ENCODE peak calls at places on chromosomes 12 and 14, in four cellular contexts. F is fibroblast of the aortic adventitia, P is astrocyte of the spinal cord, S is SK-N-SH. Z is an unnamed sample.

GRCh38 chr14:57245941-57246340 is 22.8 kb downstream of the EXOC5 start:
- DNase-seq in F (peak; percentile 34), P (no peak), S (no peak), Z (peak; percentile 7)

GRCh38 chr14:22474730-22475351 is 114.2 kb downstream of the DAD1 start:
- DNase-seq in F (no peak), P (peak; percentile 66), S (no peak), Z (peak; percentile 39)

GRCh38 chr12:121829250-121829918 is 25.6 kb downstream of the SETD1B start:
- DNase-seq in F (no peak), P (no peak), S (no peak), Z (no peak)

GRCh38 chr14:91339606-91340369 is 77.8 kb downstream of the CCDC88C start:
- DNase-seq in F (no peak), P (no peak), S (no peak), Z (no peak)

GRCh38 chr12:106149096-106149784 is 10.5 kb upstream of the NUAK1 start:
- DNase-seq in F (peak; percentile 40), P (peak; percentile 40), S (no peak), Z (peak; percentile 49)

GRCh38 chr12:75706786-75707605 is 195.6 kb upstream of the KRR1 start:
- DNase-seq in F (peak; percentile 91), P (peak; percentile 77), S (peak; percentile 29), Z (peak; percentile 86)

GRCh38 chr12:89893972-89894706 is 185.5 kb upstream of the ATP2B1 start:
- DNase-seq in F (peak; percentile 82), P (peak; percentile 35), S (no peak), Z (peak; percentile 59)

GRCh38 chr12:75961878-75962277 is 69.7 kb downstream of the PHLDA1 start:
- DNase-seq in F (no peak), P (no peak), S (no peak), Z (no peak)

GRCh38 chr14:28761438-28762289 is 4.9 kb upstream of the FOXG1 start:
- DNase-seq in F (no peak), P (peak; percentile 5), S (no peak), Z (no peak)

GRCh38 chr14:23364164-23364571 is 804 bp downstream of the EFS start:
- DNase-seq in F (no peak), P (no peak), S (peak; percentile 81), Z (no peak)

GRCh38 chr12:2267624-2268477 is 215.1 kb downstream of the CACNA1C start:
- DNase-seq in F (peak; percentile 90), P (peak; percentile 26), S (no peak), Z (no peak)

GRCh38 chr12:65856521-65856920 is 32.2 kb downstream of the HMGA2 start:
- DNase-seq in F (no peak), P (no peak), S (no peak), Z (no peak)

GRCh38 chr14:64605926-64606685 is 56.3 kb downstream of the PPP1R36 start:
- DNase-seq in F (no peak), P (no peak), S (no peak), Z (peak; percentile 47)

GRCh38 chr12:78473136-78473535 is 391.4 kb upstream of the SYT1 start:
- DNase-seq in F (peak; percentile 63), P (peak; percentile 35), S (no peak), Z (peak; percentile 66)

GRCh38 chr12:72269491-72269890 is 2.7 kb upstream of the TRHDE start:
- DNase-seq in F (no peak), P (no peak), S (no peak), Z (no peak)

GRCh38 chr12:45282411-45282810 is 66.5 kb downstream of the ANO6 start:
- DNase-seq in F (no peak), P (no peak), S (no peak), Z (no peak)

GRCh38 chr12:116659771-116660481 is 77.9 kb downstream of the SPRING1 start:
- DNase-seq in F (peak; percentile 79), P (peak; percentile 32), S (peak; percentile 24), Z (no peak)

GRCh38 chr14:56716705-56717104 is 93.6 kb downstream of the OTX2 start:
- DNase-seq in F (no peak), P (no peak), S (no peak), Z (no peak)

GRCh38 chr12:100229036-100229635 is 28.5 kb downstream of the ACTR6 start:
- DNase-seq in F (peak; percentile 4), P (no peak), S (no peak), Z (peak; percentile 29)

GRCh38 chr12:30909721-30910350 is 16.7 kb upstream of the TSPAN11 start:
- DNase-seq in F (no peak), P (peak; percentile 41), S (no peak), Z (no peak)

GRCh38 chr12:96120359-96121100 is 73.6 kb upstream of the ELK3 start:
- DNase-seq in F (no peak), P (no peak), S (peak; percentile 43), Z (no peak)

GRCh38 chr12:103560604-103561101 is 26.4 kb upstream of the STAB2 start:
- DNase-seq in F (peak; percentile 95), P (peak; percentile 95), S (no peak), Z (peak; percentile 88)

DNA sequence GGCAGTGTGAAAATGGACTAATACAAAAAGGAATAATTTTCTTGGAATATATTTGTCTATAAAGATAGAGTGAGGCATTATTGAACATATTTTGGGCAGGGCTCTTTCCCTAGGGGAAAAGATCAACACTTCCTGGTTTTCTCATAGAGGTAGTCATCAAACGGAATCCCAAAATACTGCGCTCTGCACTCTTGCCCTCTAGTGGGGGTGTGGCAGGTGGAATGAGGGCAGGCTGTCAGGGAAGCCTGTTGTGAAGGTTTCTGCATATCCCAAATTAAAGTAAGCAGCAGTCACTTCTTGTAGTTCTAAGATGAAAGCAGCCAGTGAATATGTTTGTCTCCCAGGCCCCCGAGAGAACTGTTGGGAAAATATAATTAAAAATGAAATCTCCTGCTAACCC is 666.8 kb upstream of the TMEM132C start:
- DNase-seq in F (no peak), P (no peak), S (no peak), Z (no peak)
- TF ChIP-seq CTCF in F (no peak), P (no peak), S (no peak), Z (no peak)

DNA sequence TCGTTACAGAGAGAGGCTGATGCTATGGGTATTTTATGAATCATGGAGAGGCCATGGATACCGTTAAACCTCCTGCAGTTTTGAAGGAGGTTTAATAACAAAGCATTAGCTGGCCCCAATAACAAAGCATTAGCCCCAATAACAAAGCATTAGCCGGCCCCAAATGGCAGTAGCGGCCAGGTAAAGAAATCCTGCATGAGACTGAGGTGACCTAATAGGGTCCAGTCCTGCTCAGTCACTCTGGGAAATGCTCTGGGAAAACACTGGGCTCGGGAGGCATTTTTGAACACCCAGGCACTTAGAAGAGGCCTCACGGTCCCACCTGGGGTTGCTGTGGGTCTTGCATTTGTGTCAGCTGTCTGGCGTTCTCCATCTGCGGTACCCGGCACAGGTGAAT is 776 bp upstream of the RIN3 start:
- DNase-seq in F (no peak), P (no peak), S (no peak), Z (no peak)
- H3K4me3 ChIP-seq in F (peak overlapping the region; percentile 76), P (peak overlapping the region; percentile 68), S (peak overlapping the region; percentile 60), Z (no peak overlapping the region)

DNA sequence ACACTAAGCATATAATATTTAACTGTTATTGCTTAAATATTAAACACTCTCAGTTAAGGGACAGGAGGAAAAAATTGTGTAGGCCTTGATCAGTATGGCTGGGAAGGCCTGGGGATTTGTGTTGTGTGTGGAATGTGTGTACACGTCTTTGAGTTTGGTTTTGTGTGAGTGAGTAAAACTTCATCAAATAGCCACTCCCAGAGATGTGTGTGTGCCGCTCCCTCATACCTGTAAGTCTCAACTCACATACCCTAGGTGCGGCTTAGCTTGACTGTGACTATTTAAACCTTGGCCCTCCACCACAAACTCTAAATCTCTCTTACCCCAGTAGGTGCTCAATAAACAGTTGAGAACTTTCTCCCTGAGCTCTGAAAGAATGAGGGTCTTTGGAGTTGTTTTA is 64.3 kb downstream of the FLRT2 start:
- DNase-seq in F (no peak), P (no peak), S (no peak), Z (no peak)
- TF ChIP-seq CTCF in F (no peak), P (no peak), S (no peak), Z (no peak)

GRCh38 chr12:110689002-110689600 is at the start of gene HVCN1:
- DNase-seq in F (no peak), P (peak; percentile 9), S (peak; percentile 77), Z (no peak)
- H3K4me3 ChIP-seq in F (peak within 1 kb of the TSS; percentile 59), P (peak within 1 kb of the TSS; percentile 48), S (peak within 1 kb of the TSS; percentile 32), Z (peak within 1 kb of the TSS; percentile 58)

DNA sequence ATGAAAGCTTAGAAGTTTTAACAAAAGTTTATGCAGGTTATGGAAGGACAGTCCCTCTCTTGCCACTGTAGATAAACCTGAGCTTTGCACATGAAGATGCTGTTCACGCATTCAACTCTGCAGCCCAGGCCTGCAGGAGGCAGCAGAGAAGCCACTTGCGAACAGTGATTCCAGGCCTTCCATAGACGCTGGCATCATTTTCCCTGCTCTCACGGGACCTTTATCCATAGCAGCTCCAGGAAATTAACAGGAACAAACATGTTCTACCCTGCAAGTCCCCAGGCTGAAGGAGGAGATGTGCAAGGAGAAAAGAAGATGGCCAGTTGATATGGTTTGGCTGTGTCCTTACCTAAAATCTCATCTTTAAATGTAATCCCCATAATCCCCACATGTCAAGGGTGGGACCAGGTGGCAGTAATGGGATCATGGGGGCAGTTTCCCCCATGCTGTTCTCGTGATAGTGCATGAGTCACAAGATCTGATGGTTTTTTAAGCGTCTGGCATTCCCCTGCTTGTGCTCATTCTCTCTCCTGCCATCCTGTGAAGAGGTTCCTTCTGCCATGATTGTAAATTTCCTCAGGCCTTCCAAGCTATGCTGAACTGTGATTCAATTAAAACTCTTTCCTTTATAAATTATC is 2.0 kb downstream of the ERP27 start:
- DNase-seq in F (no peak), P (no peak), S (no peak), Z (no peak)
- TF ChIP-seq CTCF in F (no peak), P (peak; percentile 20), S (peak; percentile 47), Z (peak; percentile 18)

DNA sequence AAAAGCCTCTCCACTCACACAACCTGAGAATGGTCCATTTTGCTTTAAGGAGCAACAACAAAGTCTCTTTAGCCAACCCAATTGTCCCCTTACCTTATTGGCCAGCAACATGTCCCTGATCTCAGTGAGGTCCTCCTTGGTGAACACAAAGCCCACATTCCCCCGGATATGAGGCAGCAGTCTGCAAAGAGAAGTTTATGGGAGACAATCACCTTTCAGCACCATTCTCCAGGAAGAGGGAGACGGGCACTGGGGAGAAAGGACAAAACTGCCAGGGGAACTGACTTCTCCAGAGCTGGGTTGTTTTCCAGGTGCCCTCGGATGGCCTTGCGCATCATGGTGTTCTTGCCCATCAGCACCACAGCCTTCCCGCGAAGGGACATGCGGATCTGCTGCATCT is 1.9 kb downstream of the RPLP0 start:
- DNase-seq in F (no peak), P (no peak), S (no peak), Z (no peak)
- H3K4me3 ChIP-seq in F (peak overlapping the region; percentile 99), P (peak overlapping the region; percentile 99), S (peak overlapping the region; percentile 85), Z (peak overlapping the region; percentile 99)

GRCh38 chr12:108237272-108237671 is 101.8 kb downstream of the CMKLR1 start:
- DNase-seq in F (no peak), P (no peak), S (no peak), Z (no peak)
- TF ChIP-seq CTCF in F (no peak), P (peak; percentile 9), S (peak; percentile 21), Z (peak; percentile 11)

GRCh38 chr14:45085004-45085403 is 1.1 kb downstream of the PRPF39 start:
- DNase-seq in F (peak; percentile 61), P (peak; percentile 31), S (no peak), Z (peak; percentile 36)
- H3K4me3 ChIP-seq in F (peak overlapping the region; percentile 84), P (peak overlapping the region; percentile 91), S (peak overlapping the region; percentile 63), Z (peak overlapping the region; percentile 92)

GRCh38 chr14:49114161-49114893 is 471.9 kb downstream of the RPS29 start:
- DNase-seq in F (no peak), P (no peak), S (no peak), Z (no peak)
- TF ChIP-seq CTCF in F (no peak), P (no peak), S (no peak), Z (no peak)

Z was measured in fibroblast of pulmonary artery.